ENCODE peak calls at places on chromosomes 16 and 17, in seven cellular contexts. One of them, this sample, is unnamed.

GRCh38 chr16:49596119-49596518 is 222.5 kb downstream of the C16orf78 start:
- DNase-seq in ecto neural progenitor cell: peak; percentile 23
- DNase-seq in endodermal cell: peak; percentile 42
- DNase-seq in Right ventricle myocardium superior: no peak
- DNase-seq in stimulated activated CD4-positive, alpha-beta T cell treated with anti-CD3 and anti-CD28 coated beads, TNF-alpha, amount 100 ng/mL, for 4 hours: no peak
- DNase-seq in HTR-8/SVneo: no peak
- DNase-seq in GM12891: no peak
- DNase-seq in this sample: no peak

GRCh38 chr17:8015957-8016631 is 13.7 kb downstream of the GUCY2D start:
- DNase-seq in ecto neural progenitor cell: peak; percentile 74
- DNase-seq in endodermal cell: peak; percentile 89
- DNase-seq in Right ventricle myocardium superior: no peak
- DNase-seq in stimulated activated CD4-positive, alpha-beta T cell treated with anti-CD3 and anti-CD28 coated beads, TNF-alpha, amount 100 ng/mL, for 4 hours: no peak
- DNase-seq in HTR-8/SVneo: no peak
- DNase-seq in GM12891: no peak
- DNase-seq in this sample: peak; percentile 17

GRCh38 chr17:8122923-8123694 is 797 bp downstream of the HES7 start:
- DNase-seq in ecto neural progenitor cell: peak; percentile 80
- DNase-seq in endodermal cell: peak; percentile 83
- DNase-seq in Right ventricle myocardium superior: peak; percentile 54
- DNase-seq in stimulated activated CD4-positive, alpha-beta T cell treated with anti-CD3 and anti-CD28 coated beads, TNF-alpha, amount 100 ng/mL, for 4 hours: no peak
- DNase-seq in HTR-8/SVneo: no peak
- DNase-seq in GM12891: no peak
- DNase-seq in this sample: no peak

GRCh38 chr16:13756411-13756810 is 163.5 kb upstream of the ERCC4 start:
- DNase-seq in ecto neural progenitor cell: peak; percentile 85
- DNase-seq in endodermal cell: no peak
- DNase-seq in Right ventricle myocardium superior: no peak
- DNase-seq in stimulated activated CD4-positive, alpha-beta T cell treated with anti-CD3 and anti-CD28 coated beads, TNF-alpha, amount 100 ng/mL, for 4 hours: no peak
- DNase-seq in HTR-8/SVneo: no peak
- DNase-seq in GM12891: no peak
- DNase-seq in this sample: no peak

GRCh38 chr16:60979119-60979518 is 1057.1 kb downstream of the CDH8 start:
- DNase-seq in ecto neural progenitor cell: no peak
- DNase-seq in endodermal cell: no peak
- DNase-seq in Right ventricle myocardium superior: no peak
- DNase-seq in stimulated activated CD4-positive, alpha-beta T cell treated with anti-CD3 and anti-CD28 coated beads, TNF-alpha, amount 100 ng/mL, for 4 hours: no peak
- DNase-seq in HTR-8/SVneo: no peak
- DNase-seq in GM12891: no peak
- DNase-seq in this sample: no peak

GRCh38 chr16:29899516-29900101 is at the start of gene SEZ6L2:
- DNase-seq in ecto neural progenitor cell: peak; percentile 87
- DNase-seq in endodermal cell: peak; percentile 97
- DNase-seq in Right ventricle myocardium superior: no peak
- DNase-seq in stimulated activated CD4-positive, alpha-beta T cell treated with anti-CD3 and anti-CD28 coated beads, TNF-alpha, amount 100 ng/mL, for 4 hours: no peak
- DNase-seq in HTR-8/SVneo: peak; percentile 96
- DNase-seq in GM12891: no peak
- DNase-seq in this sample: peak; percentile 95

GRCh38 chr16:11232852-11233726 is 22.9 kb downstream of the SOCS1 start:
- DNase-seq in ecto neural progenitor cell: no peak
- DNase-seq in endodermal cell: peak; percentile 76
- DNase-seq in Right ventricle myocardium superior: peak; percentile 65
- DNase-seq in stimulated activated CD4-positive, alpha-beta T cell treated with anti-CD3 and anti-CD28 coated beads, TNF-alpha, amount 100 ng/mL, for 4 hours: peak; percentile 85
- DNase-seq in HTR-8/SVneo: no peak
- DNase-seq in GM12891: peak; percentile 63
- DNase-seq in this sample: no peak

GRCh38 chr16:11595908-11596504 is 9.3 kb upstream of the LITAF start:
- DNase-seq in ecto neural progenitor cell: no peak
- DNase-seq in endodermal cell: no peak
- DNase-seq in Right ventricle myocardium superior: no peak
- DNase-seq in stimulated activated CD4-positive, alpha-beta T cell treated with anti-CD3 and anti-CD28 coated beads, TNF-alpha, amount 100 ng/mL, for 4 hours: no peak
- DNase-seq in HTR-8/SVneo: no peak
- DNase-seq in GM12891: no peak
- DNase-seq in this sample: no peak

GRCh38 chr16:50302472-50303005 is 36.2 kb downstream of the ADCY7 start:
- DNase-seq in ecto neural progenitor cell: peak; percentile 24
- DNase-seq in endodermal cell: no peak
- DNase-seq in Right ventricle myocardium superior: peak; percentile 22
- DNase-seq in stimulated activated CD4-positive, alpha-beta T cell treated with anti-CD3 and anti-CD28 coated beads, TNF-alpha, amount 100 ng/mL, for 4 hours: no peak
- DNase-seq in HTR-8/SVneo: no peak
- DNase-seq in GM12891: no peak
- DNase-seq in this sample: no peak

GRCh38 chr16:31458073-31458834 is 1.0 kb upstream of the ARMC5 start:
- DNase-seq in ecto neural progenitor cell: peak; percentile 68
- DNase-seq in endodermal cell: peak; percentile 87
- DNase-seq in Right ventricle myocardium superior: peak; percentile 76
- DNase-seq in stimulated activated CD4-positive, alpha-beta T cell treated with anti-CD3 and anti-CD28 coated beads, TNF-alpha, amount 100 ng/mL, for 4 hours: no peak
- DNase-seq in HTR-8/SVneo: no peak
- DNase-seq in GM12891: peak; percentile 59
- DNase-seq in this sample: no peak

GRCh38 chr17:66952031-66952524 is 12.4 kb upstream of the CACNG4 start:
- DNase-seq in ecto neural progenitor cell: no peak
- DNase-seq in endodermal cell: peak; percentile 92
- DNase-seq in Right ventricle myocardium superior: no peak
- DNase-seq in stimulated activated CD4-positive, alpha-beta T cell treated with anti-CD3 and anti-CD28 coated beads, TNF-alpha, amount 100 ng/mL, for 4 hours: no peak
- DNase-seq in HTR-8/SVneo: peak; percentile 96
- DNase-seq in GM12891: no peak
- DNase-seq in this sample: no peak

GRCh38 chr17:74444406-74444805 is 12.5 kb downstream of the GPRC5C start:
- DNase-seq in ecto neural progenitor cell: no peak
- DNase-seq in endodermal cell: no peak
- DNase-seq in Right ventricle myocardium superior: peak; percentile 83
- DNase-seq in stimulated activated CD4-positive, alpha-beta T cell treated with anti-CD3 and anti-CD28 coated beads, TNF-alpha, amount 100 ng/mL, for 4 hours: no peak
- DNase-seq in HTR-8/SVneo: no peak
- DNase-seq in GM12891: no peak
- DNase-seq in this sample: no peak

GRCh38 chr16:84308120-84308519 is 13.4 kb downstream of the WFDC1 start:
- DNase-seq in ecto neural progenitor cell: peak; percentile 72
- DNase-seq in endodermal cell: peak; percentile 91
- DNase-seq in Right ventricle myocardium superior: peak; percentile 65
- DNase-seq in stimulated activated CD4-positive, alpha-beta T cell treated with anti-CD3 and anti-CD28 coated beads, TNF-alpha, amount 100 ng/mL, for 4 hours: no peak
- DNase-seq in HTR-8/SVneo: peak; percentile 78
- DNase-seq in GM12891: peak; percentile 35
- DNase-seq in this sample: peak; percentile 42

GRCh38 chr16:5854027-5854426 is 756.4 kb upstream of the EEF2KMT start:
- DNase-seq in ecto neural progenitor cell: no peak
- DNase-seq in endodermal cell: no peak
- DNase-seq in Right ventricle myocardium superior: no peak
- DNase-seq in stimulated activated CD4-positive, alpha-beta T cell treated with anti-CD3 and anti-CD28 coated beads, TNF-alpha, amount 100 ng/mL, for 4 hours: no peak
- DNase-seq in HTR-8/SVneo: no peak
- DNase-seq in GM12891: no peak
- DNase-seq in this sample: no peak

GRCh38 chr16:12158428-12158827 is 181.9 kb downstream of the SNX29 start:
- DNase-seq in ecto neural progenitor cell: no peak
- DNase-seq in endodermal cell: no peak
- DNase-seq in Right ventricle myocardium superior: no peak
- DNase-seq in stimulated activated CD4-positive, alpha-beta T cell treated with anti-CD3 and anti-CD28 coated beads, TNF-alpha, amount 100 ng/mL, for 4 hours: no peak
- DNase-seq in HTR-8/SVneo: no peak
- DNase-seq in GM12891: no peak
- DNase-seq in this sample: no peak

GRCh38 chr17:38879878-38880727 is 10.2 kb downstream of the LASP1 start:
- DNase-seq in ecto neural progenitor cell: peak; percentile 83
- DNase-seq in endodermal cell: peak; percentile 96
- DNase-seq in Right ventricle myocardium superior: peak; percentile 65
- DNase-seq in stimulated activated CD4-positive, alpha-beta T cell treated with anti-CD3 and anti-CD28 coated beads, TNF-alpha, amount 100 ng/mL, for 4 hours: no peak
- DNase-seq in HTR-8/SVneo: peak; percentile 97
- DNase-seq in GM12891: no peak
- DNase-seq in this sample: no peak

GRCh38 chr16:24771779-24772157 is 42.3 kb downstream of the TNRC6A start:
- DNase-seq in ecto neural progenitor cell: no peak
- DNase-seq in endodermal cell: no peak
- DNase-seq in Right ventricle myocardium superior: no peak
- DNase-seq in stimulated activated CD4-positive, alpha-beta T cell treated with anti-CD3 and anti-CD28 coated beads, TNF-alpha, amount 100 ng/mL, for 4 hours: no peak
- DNase-seq in HTR-8/SVneo: no peak
- DNase-seq in GM12891: no peak
- DNase-seq in this sample: no peak

GRCh38 chr16:66580605-66581209 is 1.4 kb downstream of the CMTM2 start:
- DNase-seq in ecto neural progenitor cell: no peak
- DNase-seq in endodermal cell: no peak
- DNase-seq in Right ventricle myocardium superior: no peak
- DNase-seq in stimulated activated CD4-positive, alpha-beta T cell treated with anti-CD3 and anti-CD28 coated beads, TNF-alpha, amount 100 ng/mL, for 4 hours: no peak
- DNase-seq in HTR-8/SVneo: peak; percentile 86
- DNase-seq in GM12891: no peak
- DNase-seq in this sample: no peak

GRCh38 chr17:38421224-38421841 is 6.9 kb upstream of the ARHGAP23 start:
- DNase-seq in ecto neural progenitor cell: no peak
- DNase-seq in endodermal cell: peak; percentile 74
- DNase-seq in Right ventricle myocardium superior: no peak
- DNase-seq in stimulated activated CD4-positive, alpha-beta T cell treated with anti-CD3 and anti-CD28 coated beads, TNF-alpha, amount 100 ng/mL, for 4 hours: no peak
- DNase-seq in HTR-8/SVneo: no peak
- DNase-seq in GM12891: no peak
- DNase-seq in this sample: no peak

GRCh38 chr17:12410721-12411120 is 255.0 kb upstream of the MYOCD start:
- DNase-seq in ecto neural progenitor cell: peak; percentile 34
- DNase-seq in endodermal cell: no peak
- DNase-seq in Right ventricle myocardium superior: no peak
- DNase-seq in stimulated activated CD4-positive, alpha-beta T cell treated with anti-CD3 and anti-CD28 coated beads, TNF-alpha, amount 100 ng/mL, for 4 hours: no peak
- DNase-seq in HTR-8/SVneo: no peak
- DNase-seq in GM12891: no peak
- DNase-seq in this sample: no peak

GRCh38 chr16:56372938-56373337 is 52.4 kb downstream of the AMFR start:
- DNase-seq in ecto neural progenitor cell: no peak
- DNase-seq in endodermal cell: no peak
- DNase-seq in Right ventricle myocardium superior: no peak
- DNase-seq in stimulated activated CD4-positive, alpha-beta T cell treated with anti-CD3 and anti-CD28 coated beads, TNF-alpha, amount 100 ng/mL, for 4 hours: no peak
- DNase-seq in HTR-8/SVneo: no peak
- DNase-seq in GM12891: no peak
- DNase-seq in this sample: no peak

GRCh38 chr16:67861877-67862276 is 11.0 kb upstream of the EDC4 start:
- DNase-seq in ecto neural progenitor cell: no peak
- DNase-seq in endodermal cell: no peak
- DNase-seq in Right ventricle myocardium superior: no peak
- DNase-seq in stimulated activated CD4-positive, alpha-beta T cell treated with anti-CD3 and anti-CD28 coated beads, TNF-alpha, amount 100 ng/mL, for 4 hours: no peak
- DNase-seq in HTR-8/SVneo: no peak
- DNase-seq in GM12891: no peak
- DNase-seq in this sample: no peak

GRCh38 chr17:66395961-66396360 is 93.5 kb downstream of the PRKCA start:
- DNase-seq in ecto neural progenitor cell: no peak
- DNase-seq in endodermal cell: no peak
- DNase-seq in Right ventricle myocardium superior: no peak
- DNase-seq in stimulated activated CD4-positive, alpha-beta T cell treated with anti-CD3 and anti-CD28 coated beads, TNF-alpha, amount 100 ng/mL, for 4 hours: no peak
- DNase-seq in HTR-8/SVneo: no peak
- DNase-seq in GM12891: no peak
- DNase-seq in this sample: no peak

GRCh38 chr16:85048921-85049562 is 21.4 kb downstream of the KIAA0513 start:
- DNase-seq in ecto neural progenitor cell: no peak
- DNase-seq in endodermal cell: no peak
- DNase-seq in Right ventricle myocardium superior: peak; percentile 46
- DNase-seq in stimulated activated CD4-positive, alpha-beta T cell treated with anti-CD3 and anti-CD28 coated beads, TNF-alpha, amount 100 ng/mL, for 4 hours: no peak
- DNase-seq in HTR-8/SVneo: no peak
- DNase-seq in GM12891: no peak
- DNase-seq in this sample: no peak

GRCh38 chr16:84320511-84320910 is 25.8 kb downstream of the WFDC1 start:
- DNase-seq in ecto neural progenitor cell: no peak
- DNase-seq in endodermal cell: no peak
- DNase-seq in Right ventricle myocardium superior: no peak
- DNase-seq in stimulated activated CD4-positive, alpha-beta T cell treated with anti-CD3 and anti-CD28 coated beads, TNF-alpha, amount 100 ng/mL, for 4 hours: no peak
- DNase-seq in HTR-8/SVneo: no peak
- DNase-seq in GM12891: no peak
- DNase-seq in this sample: no peak

GRCh38 chr16:4574919-4575705 is 19.0 kb downstream of the C16orf96 start:
- DNase-seq in ecto neural progenitor cell: no peak
- DNase-seq in endodermal cell: peak; percentile 81
- DNase-seq in Right ventricle myocardium superior: no peak
- DNase-seq in stimulated activated CD4-positive, alpha-beta T cell treated with anti-CD3 and anti-CD28 coated beads, TNF-alpha, amount 100 ng/mL, for 4 hours: no peak
- DNase-seq in HTR-8/SVneo: no peak
- DNase-seq in GM12891: no peak
- DNase-seq in this sample: no peak

GRCh38 chr17:42311240-42312034 is 23.1 kb downstream of the STAT5A start:
- DNase-seq in ecto neural progenitor cell: peak; percentile 78
- DNase-seq in endodermal cell: no peak
- DNase-seq in Right ventricle myocardium superior: peak; percentile 93
- DNase-seq in stimulated activated CD4-positive, alpha-beta T cell treated with anti-CD3 and anti-CD28 coated beads, TNF-alpha, amount 100 ng/mL, for 4 hours: no peak
- DNase-seq in HTR-8/SVneo: no peak
- DNase-seq in GM12891: no peak
- DNase-seq in this sample: no peak

GRCh38 chr17:56933868-56934267 is 20.0 kb upstream of the TRIM25 start:
- DNase-seq in ecto neural progenitor cell: no peak
- DNase-seq in endodermal cell: no peak
- DNase-seq in Right ventricle myocardium superior: no peak
- DNase-seq in stimulated activated CD4-positive, alpha-beta T cell treated with anti-CD3 and anti-CD28 coated beads, TNF-alpha, amount 100 ng/mL, for 4 hours: no peak
- DNase-seq in HTR-8/SVneo: no peak
- DNase-seq in GM12891: no peak
- DNase-seq in this sample: no peak

GRCh38 chr16:75087040-75087979 is 29.3 kb downstream of the LDHD start:
- DNase-seq in ecto neural progenitor cell: no peak
- DNase-seq in endodermal cell: peak; percentile 70
- DNase-seq in Right ventricle myocardium superior: peak; percentile 63
- DNase-seq in stimulated activated CD4-positive, alpha-beta T cell treated with anti-CD3 and anti-CD28 coated beads, TNF-alpha, amount 100 ng/mL, for 4 hours: no peak
- DNase-seq in HTR-8/SVneo: peak; percentile 86
- DNase-seq in GM12891: no peak
- DNase-seq in this sample: peak; percentile 63

GRCh38 chr16:57824880-57825279 is 22.6 kb upstream of the KIFC3 start:
- DNase-seq in ecto neural progenitor cell: no peak
- DNase-seq in endodermal cell: peak; percentile 82
- DNase-seq in Right ventricle myocardium superior: no peak
- DNase-seq in stimulated activated CD4-positive, alpha-beta T cell treated with anti-CD3 and anti-CD28 coated beads, TNF-alpha, amount 100 ng/mL, for 4 hours: no peak
- DNase-seq in HTR-8/SVneo: no peak
- DNase-seq in GM12891: no peak
- DNase-seq in this sample: no peak

GRCh38 chr17:5883775-5884665 is 186.2 kb upstream of the WSCD1 start:
- DNase-seq in ecto neural progenitor cell: peak; percentile 47
- DNase-seq in endodermal cell: peak; percentile 21
- DNase-seq in Right ventricle myocardium superior: no peak
- DNase-seq in stimulated activated CD4-positive, alpha-beta T cell treated with anti-CD3 and anti-CD28 coated beads, TNF-alpha, amount 100 ng/mL, for 4 hours: no peak
- DNase-seq in HTR-8/SVneo: no peak
- DNase-seq in GM12891: no peak
- DNase-seq in this sample: no peak